ENCODE peak calls at places on chromosomes 3 and 15, in seven cellular contexts. I is A549, C is endothelial cell of umbilical vein, D is brain microvascular endothelial cell, A is psoas muscle, P is epithelial cell of proximal tubule, Y is mucosa of descending colon. H is an unnamed sample.

GRCh38 chr3:74268753-74269152 is 345.7 kb downstream of the CNTN3 start:
- DNase-seq in I (no peak), C (no peak), D (no peak), A (no peak), P (no peak), Y (no peak), H (no peak)

GRCh38 chr3:51622868-51623267 is 48.2 kb upstream of the TEX264 start:
- DNase-seq in I (no peak), C (no peak), D (no peak), A (no peak), P (no peak), Y (no peak), H (no peak)

GRCh38 chr3:52038227-52038626 is 18.1 kb downstream of the DUSP7 start:
- DNase-seq in I (no peak), C (no peak), D (no peak), A (no peak), P (no peak), Y (no peak), H (no peak)

GRCh38 chr15:81166949-81167816 is 29.5 kb upstream of the IL16 start:
- DNase-seq in I (no peak), C (no peak), D (no peak), A (no peak), P (no peak), Y (no peak), H (no peak)

GRCh38 chr3:48433472-48434118 is 3.7 kb upstream of the PLXNB1 start:
- DNase-seq in I (no peak), C (peak; percentile 12), D (no peak), A (no peak), P (peak; percentile 70), Y (peak; percentile 80), H (no peak)

GRCh38 chr15:70121656-70122297 is 24.1 kb upstream of the TLE3 start:
- DNase-seq in I (peak; percentile 54), C (peak; percentile 38), D (peak; percentile 73), A (peak; percentile 80), P (no peak), Y (peak; percentile 42), H (no peak)

GRCh38 chr3:192364296-192364695 is 363.0 kb downstream of the FGF12 start:
- DNase-seq in I (no peak), C (no peak), D (no peak), A (no peak), P (no peak), Y (no peak), H (no peak)

GRCh38 chr3:120450914-120451669 is at the start of gene FSTL1:
- DNase-seq in I (no peak), C (peak; percentile 67), D (no peak), A (peak; percentile 70), P (no peak), Y (peak; percentile 40), H (no peak)

DNA sequence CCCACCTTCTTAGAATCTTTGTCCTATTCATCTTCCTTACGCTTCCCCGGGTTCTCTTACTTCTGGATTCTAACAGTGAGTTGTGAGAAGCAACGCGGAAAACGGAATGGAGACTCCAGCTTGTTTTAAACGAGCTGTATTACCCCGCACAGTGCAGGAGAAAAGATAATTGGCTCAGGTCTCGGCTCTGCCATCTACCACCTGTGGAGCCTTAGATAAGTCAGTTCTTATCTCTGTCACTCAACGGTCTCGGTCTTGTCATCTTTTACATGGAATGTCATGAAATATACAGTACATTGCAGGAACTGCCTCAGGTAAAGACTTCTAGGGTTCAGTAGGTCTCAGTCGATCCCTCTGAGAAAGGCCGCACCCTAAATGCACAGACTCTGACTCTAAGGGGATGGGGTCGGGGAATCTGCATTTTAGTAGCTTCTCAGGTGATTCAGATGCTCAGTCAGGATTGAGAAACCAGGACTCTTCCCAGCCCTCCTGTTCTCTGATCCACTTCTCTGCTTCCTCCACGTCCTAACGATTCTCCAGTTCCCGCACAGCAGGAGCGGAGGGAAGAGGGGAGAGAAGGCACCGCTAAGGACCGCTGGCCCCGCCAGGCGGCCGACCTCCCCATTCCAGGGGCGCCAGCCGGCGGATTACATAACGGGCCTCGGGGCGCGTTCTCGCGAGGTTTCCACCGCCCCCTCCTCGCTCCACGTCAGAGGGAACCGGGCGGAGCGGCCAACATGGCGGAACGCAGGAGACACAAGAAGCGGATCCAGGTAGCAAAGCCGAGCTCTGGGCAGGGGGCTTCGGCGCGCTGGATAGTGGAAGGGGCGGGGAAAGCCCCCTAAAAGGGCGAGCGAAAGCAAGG is at the start of gene SEC62:
- DNase-seq in I (peak; percentile 91), C (peak; percentile 94), D (peak; percentile 90), A (peak; percentile 91), P (no peak), Y (peak; percentile 96), H (peak; percentile 32)
- TF ChIP-seq CTCF in I (no peak), C (peak; percentile 20), D (peak; percentile 61), A (peak; percentile 36), P (peak; percentile 52), Y (no peak), H (peak; percentile 36)

GRCh38 chr15:96329403-96329981 is 1.0 kb upstream of the NR2F2 start:
- DNase-seq in I (peak; percentile 10), C (peak; percentile 82), D (peak; percentile 34), A (no peak), P (no peak), Y (no peak), H (no peak)

GRCh38 chr15:96328101-96328958 is 2.2 kb upstream of the NR2F2 start:
- DNase-seq in I (no peak), C (peak; percentile 68), D (no peak), A (no peak), P (no peak), Y (no peak), H (no peak)

GRCh38 chr15:96331141-96331941 is 841 bp downstream of the NR2F2 start:
- DNase-seq in I (peak; percentile 58), C (peak; percentile 40), D (peak; percentile 34), A (peak; percentile 51), P (no peak), Y (peak; percentile 61), H (no peak)

GRCh38 chr15:96330450-96331140 is at the start of gene NR2F2:
- DNase-seq in I (peak; percentile 98), C (peak; percentile 98), D (peak; percentile 99), A (peak; percentile 96), P (peak; percentile 86), Y (peak; percentile 95), H (peak; percentile 74)

GRCh38 chr15:96330064-96330449 is 443 bp upstream of the NR2F2 start:
- DNase-seq in I (peak; percentile 82), C (peak; percentile 80), D (peak; percentile 72), A (no peak), P (no peak), Y (no peak), H (no peak)
- H3K4me3 ChIP-seq in I (peak overlapping the region; percentile 71), C (peak overlapping the region; percentile 89), D (peak overlapping the region; percentile 94), A (peak overlapping the region; percentile 92), P (peak overlapping the region; percentile 94), Y (peak overlapping the region; percentile 14), H (peak overlapping the region; percentile 50)

GRCh38 chr3:126552688-126553283 is 5.9 kb downstream of the C3orf22 start:
- DNase-seq in I (no peak), C (no peak), D (no peak), A (no peak), P (no peak), Y (no peak), H (no peak)
- TF ChIP-seq CTCF in I (no peak), C (no peak), D (no peak), A (no peak), P (no peak), Y (no peak), H (no peak)

DNA sequence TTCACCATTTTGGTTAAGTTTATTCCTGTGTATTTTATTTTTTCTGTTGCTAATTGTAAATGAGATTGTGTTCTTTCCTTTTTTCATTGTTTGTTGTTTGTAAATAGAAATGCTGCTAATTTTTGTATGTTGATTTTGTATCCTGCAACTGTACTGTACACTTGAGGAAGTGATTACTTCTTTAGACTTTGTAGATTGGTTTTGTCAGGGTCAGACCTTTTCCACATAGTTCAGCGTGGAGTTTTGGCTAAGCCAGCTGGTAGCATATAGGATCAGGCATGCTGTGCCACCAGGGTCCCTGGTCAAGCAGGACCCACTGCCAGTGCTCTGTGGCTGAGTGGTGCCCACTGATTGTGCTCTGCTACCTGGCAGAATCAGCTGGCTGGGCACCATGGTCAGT is 80.1 kb downstream of the CD200 start:
- DNase-seq in I (no peak), C (no peak), D (no peak), A (no peak), P (no peak), Y (no peak), H (no peak)
- H3K4me3 ChIP-seq in I (no peak overlapping the region), C (no peak overlapping the region), D (no peak overlapping the region), A (no peak overlapping the region), P (no peak overlapping the region), Y (no peak overlapping the region), H (no peak overlapping the region)

GRCh38 chr15:78130466-78131294 is 565 bp downstream of the CIB2 start:
- DNase-seq in I (peak; percentile 25), C (no peak), D (no peak), A (no peak), P (no peak), Y (no peak), H (no peak)

GRCh38 chr15:78129098-78130011 is 1.9 kb downstream of the CIB2 start:
- DNase-seq in I (no peak), C (no peak), D (no peak), A (peak; percentile 37), P (no peak), Y (peak; percentile 35), H (no peak)

GRCh38 chr15:78130012-78130353 is 1.3 kb downstream of the CIB2 start:
- DNase-seq in I (no peak), C (no peak), D (no peak), A (no peak), P (no peak), Y (no peak), H (no peak)

GRCh38 chr15:78133801-78134200 is 2.6 kb upstream of the CIB2 start:
- DNase-seq in I (no peak), C (no peak), D (no peak), A (no peak), P (no peak), Y (no peak), H (peak; percentile 85)

DNA sequence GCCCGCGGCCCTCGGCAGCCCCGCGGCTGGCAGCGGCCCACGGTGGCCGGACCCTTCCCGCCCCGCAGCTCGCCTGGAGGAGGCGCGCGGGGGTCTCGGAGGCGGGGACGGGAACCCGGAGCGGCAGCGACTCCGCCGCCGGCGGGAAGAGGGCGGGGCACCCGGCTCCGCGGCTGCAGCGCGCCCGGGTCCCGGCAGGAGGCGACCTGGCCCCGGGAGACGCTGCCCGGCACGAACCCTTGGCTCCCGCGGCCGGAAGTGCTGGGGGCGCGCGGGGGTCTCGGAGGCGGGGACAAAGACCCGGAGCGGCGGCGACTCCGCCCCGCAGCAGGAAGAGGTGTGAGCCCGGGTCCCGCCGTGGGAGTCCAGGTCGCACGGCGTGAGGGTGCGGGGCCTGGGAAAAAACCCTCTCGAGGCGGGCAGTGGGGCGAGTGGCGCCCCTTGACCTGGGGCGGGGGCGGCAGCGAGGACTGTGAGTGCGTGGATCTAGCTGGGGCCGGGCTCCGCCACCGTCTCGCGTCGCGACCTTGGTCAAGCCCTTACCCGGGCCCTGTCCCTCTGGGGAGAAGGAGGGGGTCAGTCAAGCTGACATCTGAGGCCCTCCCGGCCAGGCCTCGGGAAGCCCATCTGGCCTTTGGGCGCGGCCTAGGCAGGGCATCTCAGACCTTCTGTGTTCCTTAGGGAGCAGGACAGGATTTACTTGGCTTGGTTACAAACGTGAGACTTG is at the start of gene CIB2:
- DNase-seq in I (peak; percentile 71), C (peak; percentile 64), D (peak; percentile 13), A (peak; percentile 80), P (no peak), Y (peak; percentile 88), H (no peak)
- TF ChIP-seq CTCF in I (peak; percentile 85), C (peak; percentile 61), D (peak; percentile 34), A (peak; percentile 89), P (peak; percentile 50), Y (peak; percentile 85), H (peak; percentile 80)